ENCODE peak calls at places on chromosome 13, in five cellular contexts. One of them, this sample, is unnamed.

GRCh38 chr13:57311009-57311586 is 144.1 kb downstream of the PRR20E start:
- DNase-seq in GM12878: no peak
- DNase-seq in A549: no peak
- DNase-seq in K562: no peak
- DNase-seq in HepG2: no peak
- DNase-seq in this sample: peak; percentile 10

GRCh38 chr13:68076046-68076445 is 845.9 kb upstream of the PCDH9 start:
- DNase-seq in GM12878: no peak
- DNase-seq in A549: no peak
- DNase-seq in K562: no peak
- DNase-seq in HepG2: no peak
- DNase-seq in this sample: no peak

GRCh38 chr13:48110930-48111721 is 16.2 kb upstream of the MED4 start:
- DNase-seq in GM12878: no peak
- DNase-seq in A549: no peak
- DNase-seq in K562: no peak
- DNase-seq in HepG2: peak; percentile 83
- DNase-seq in this sample: no peak

GRCh38 chr13:99018418-99019180 is 40.7 kb upstream of the DOCK9 start:
- DNase-seq in GM12878: no peak
- DNase-seq in A549: no peak
- DNase-seq in K562: no peak
- DNase-seq in HepG2: no peak
- DNase-seq in this sample: no peak

GRCh38 chr13:111610879-111611278 is 290.4 kb downstream of the TEX29 start:
- DNase-seq in GM12878: no peak
- DNase-seq in A549: no peak
- DNase-seq in K562: no peak
- DNase-seq in HepG2: no peak
- DNase-seq in this sample: no peak

GRCh38 chr13:26839682-26840081 is 79.1 kb upstream of the GPR12 start:
- DNase-seq in GM12878: no peak
- DNase-seq in A549: no peak
- DNase-seq in K562: no peak
- DNase-seq in HepG2: no peak
- DNase-seq in this sample: no peak

GRCh38 chr13:99374994-99375805 is 68.0 kb upstream of the GPR183 start:
- DNase-seq in GM12878: no peak
- DNase-seq in A549: no peak
- DNase-seq in K562: no peak
- DNase-seq in HepG2: no peak
- DNase-seq in this sample: peak; percentile 43

GRCh38 chr13:95643471-95643813 is 1.1 kb downstream of the DZIP1 start:
- DNase-seq in GM12878: no peak
- DNase-seq in A549: no peak
- DNase-seq in K562: no peak
- DNase-seq in HepG2: peak; percentile 6
- DNase-seq in this sample: no peak

GRCh38 chr13:113849981-113850721 is 13.7 kb downstream of the GAS6 start:
- DNase-seq in GM12878: no peak
- DNase-seq in A549: no peak
- DNase-seq in K562: no peak
- DNase-seq in HepG2: no peak
- DNase-seq in this sample: no peak

GRCh38 chr13:113820813-113821651 is 42.8 kb downstream of the GAS6 start:
- DNase-seq in GM12878: no peak
- DNase-seq in A549: peak; percentile 40
- DNase-seq in K562: peak; percentile 41
- DNase-seq in HepG2: no peak
- DNase-seq in this sample: no peak

GRCh38 chr13:84479656-84480055 is 597.4 kb upstream of the SLITRK1 start:
- DNase-seq in GM12878: no peak
- DNase-seq in A549: no peak
- DNase-seq in K562: no peak
- DNase-seq in HepG2: no peak
- DNase-seq in this sample: no peak

GRCh38 chr13:95509521-95510315 is 42.8 kb upstream of the CLDN10 start:
- DNase-seq in GM12878: no peak
- DNase-seq in A549: no peak
- DNase-seq in K562: no peak
- DNase-seq in HepG2: no peak
- DNase-seq in this sample: no peak

GRCh38 chr13:27026396-27026795 is 145.2 kb downstream of the USP12 start:
- DNase-seq in GM12878: no peak
- DNase-seq in A549: no peak
- DNase-seq in K562: no peak
- DNase-seq in HepG2: no peak
- DNase-seq in this sample: no peak

GRCh38 chr13:73072501-73072900 is 13.7 kb downstream of the KLF5 start:
- DNase-seq in GM12878: no peak
- DNase-seq in A549: no peak
- DNase-seq in K562: no peak
- DNase-seq in HepG2: no peak
- DNase-seq in this sample: no peak

GRCh38 chr13:112891477-112892401 is 77.3 kb upstream of the MCF2L start:
- DNase-seq in GM12878: no peak
- DNase-seq in A549: no peak
- DNase-seq in K562: no peak
- DNase-seq in HepG2: no peak
- DNase-seq in this sample: peak; percentile 77

GRCh38 chr13:30730526-30730925 is 4.8 kb upstream of the ALOX5AP start:
- DNase-seq in GM12878: no peak
- DNase-seq in A549: no peak
- DNase-seq in K562: no peak
- DNase-seq in HepG2: peak; percentile 3
- DNase-seq in this sample: no peak

GRCh38 chr13:40692946-40693345 is 26.5 kb upstream of the FOXO1 start:
- DNase-seq in GM12878: peak; percentile 56
- DNase-seq in A549: no peak
- DNase-seq in K562: no peak
- DNase-seq in HepG2: no peak
- DNase-seq in this sample: no peak

GRCh38 chr13:91017669-91018053 is 329.8 kb upstream of the MIR17HG start:
- DNase-seq in GM12878: no peak
- DNase-seq in A549: peak; percentile 1
- DNase-seq in K562: no peak
- DNase-seq in HepG2: no peak
- DNase-seq in this sample: peak; percentile 49

GRCh38 chr13:30727491-30728350 is 7.6 kb upstream of the ALOX5AP start:
- DNase-seq in GM12878: no peak
- DNase-seq in A549: no peak
- DNase-seq in K562: no peak
- DNase-seq in HepG2: no peak
- DNase-seq in this sample: no peak

GRCh38 chr13:113557013-113557412 is 27.5 kb upstream of the TFDP1 start:
- DNase-seq in GM12878: no peak
- DNase-seq in A549: no peak
- DNase-seq in K562: no peak
- DNase-seq in HepG2: no peak
- DNase-seq in this sample: no peak

GRCh38 chr13:45851171-45851889 is at the start of gene SIAH3:
- DNase-seq in GM12878: no peak
- DNase-seq in A549: no peak
- DNase-seq in K562: no peak
- DNase-seq in HepG2: no peak
- DNase-seq in this sample: peak; percentile 63
- TF ChIP-seq KDM1A in GM12878: no peak
- TF ChIP-seq KDM1A in A549: no peak
- TF ChIP-seq KDM1A in K562: no peak
- TF ChIP-seq KDM1A in HepG2: no peak
- TF ChIP-seq KDM1A in this sample: no peak

DNA sequence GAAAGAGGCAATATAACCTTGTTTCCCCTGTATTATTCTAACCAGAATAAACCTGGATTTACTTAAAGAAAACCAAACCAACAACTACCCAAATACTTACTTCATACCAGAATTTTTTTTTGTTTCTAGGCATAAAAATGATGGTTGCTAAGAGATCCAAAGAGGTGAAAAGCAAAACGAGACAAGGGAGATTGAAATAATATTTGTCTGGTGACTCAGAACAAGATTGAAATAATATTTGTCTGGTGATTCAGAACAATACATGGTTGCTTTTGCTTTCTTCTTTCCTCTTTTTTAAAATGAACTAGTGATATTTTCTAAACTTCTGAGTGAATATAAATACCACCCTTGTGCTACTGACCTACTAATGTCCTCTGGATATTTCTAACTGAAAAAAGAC is 592.9 kb downstream of the KCTD12 start:
- DNase-seq in GM12878: no peak
- DNase-seq in A549: no peak
- DNase-seq in K562: no peak
- DNase-seq in HepG2: no peak
- DNase-seq in this sample: no peak
- TF ChIP-seq KDM1A in GM12878: no peak
- TF ChIP-seq KDM1A in A549: no peak
- TF ChIP-seq KDM1A in K562: no peak
- TF ChIP-seq KDM1A in HepG2: no peak
- TF ChIP-seq KDM1A in this sample: no peak

DNA sequence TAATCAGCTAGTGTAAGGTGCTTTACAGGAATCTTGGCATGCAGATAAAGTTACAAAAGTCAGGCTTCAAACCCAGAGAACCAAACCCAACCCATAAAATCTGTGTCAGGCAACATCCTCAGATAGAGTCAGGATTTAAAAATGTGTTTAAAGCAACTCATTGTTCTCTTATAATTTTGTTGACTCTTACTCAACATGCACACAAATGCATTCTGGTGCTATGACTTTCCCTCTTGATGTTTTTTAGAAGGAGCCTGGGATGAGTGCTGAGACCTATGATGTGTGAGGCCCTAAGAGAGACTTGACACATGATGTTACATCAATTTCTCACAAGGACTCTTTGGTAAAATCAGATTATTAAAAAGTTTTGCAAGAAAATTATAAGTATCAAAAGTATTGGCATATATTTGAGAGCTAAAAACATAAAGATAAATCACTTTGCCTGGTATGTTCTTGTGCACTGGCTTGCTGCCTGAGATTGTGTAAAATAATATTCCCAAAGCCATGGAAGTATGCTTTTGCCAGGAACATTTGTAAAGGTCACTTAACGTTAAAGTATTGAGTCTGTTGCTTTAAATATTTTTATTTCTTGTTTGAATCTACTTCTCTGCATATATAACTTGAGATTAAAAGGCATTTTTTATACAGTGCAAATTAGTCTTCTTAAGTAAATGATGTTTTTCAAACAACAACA is 173.9 kb downstream of the DCLK1 start:
- DNase-seq in GM12878: no peak
- DNase-seq in A549: no peak
- DNase-seq in K562: no peak
- DNase-seq in HepG2: no peak
- DNase-seq in this sample: no peak
- TF ChIP-seq KDM1A in GM12878: no peak
- TF ChIP-seq KDM1A in A549: no peak
- TF ChIP-seq KDM1A in K562: no peak
- TF ChIP-seq KDM1A in HepG2: no peak
- TF ChIP-seq KDM1A in this sample: no peak

GRCh38 chr13:109610517-109610916 is 175.9 kb downstream of the IRS2 start:
- DNase-seq in GM12878: no peak
- DNase-seq in A549: no peak
- DNase-seq in K562: peak; percentile 12
- DNase-seq in HepG2: no peak
- DNase-seq in this sample: peak; percentile 59
- TF ChIP-seq KDM1A in GM12878: no peak
- TF ChIP-seq KDM1A in A549: no peak
- TF ChIP-seq KDM1A in K562: no peak
- TF ChIP-seq KDM1A in HepG2: no peak
- TF ChIP-seq KDM1A in this sample: no peak

DNA sequence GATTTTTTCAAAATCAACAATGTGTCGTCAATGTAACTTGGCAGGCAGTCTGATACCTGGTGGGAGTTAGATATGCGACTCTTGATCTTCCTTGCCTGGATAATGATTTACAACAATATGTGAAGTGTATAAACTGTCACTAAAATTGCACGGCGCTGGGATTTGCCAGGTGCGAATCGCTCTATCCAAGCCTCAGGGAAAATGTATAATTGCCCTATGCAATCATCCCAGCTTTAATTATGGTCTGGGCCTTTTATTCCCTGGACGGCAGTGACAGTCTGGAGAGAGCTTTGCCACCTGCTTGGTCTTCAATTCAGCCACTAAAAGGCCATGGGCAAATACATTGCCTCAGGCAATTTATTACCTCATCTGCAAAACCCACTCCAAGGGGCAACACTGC is 15.8 kb downstream of the SMAD9 start:
- DNase-seq in GM12878: no peak
- DNase-seq in A549: no peak
- DNase-seq in K562: no peak
- DNase-seq in HepG2: no peak
- DNase-seq in this sample: no peak
- TF ChIP-seq KDM1A in GM12878: no peak
- TF ChIP-seq KDM1A in A549: no peak
- TF ChIP-seq KDM1A in K562: no peak
- TF ChIP-seq KDM1A in HepG2: no peak
- TF ChIP-seq KDM1A in this sample: no peak

This sample was measured in H1.